ENCODE peak calls at places on chromosome 19, in nine cellular contexts. One of them, this sample, is unnamed.
A peak's percentile ranks its signal among the peaks of the same experiment; 100 is the strongest.

GRCh38 chr19:16244091-16244490 is 46.4 kb downstream of the AP1M1 start:
- DNase-seq in CD4-positive, alpha-beta T cell: no peak
- DNase-seq in AG10803: peak; percentile 79
- DNase-seq in A673: no peak
- DNase-seq in right lobe of liver: no peak
- DNase-seq in fibroblast of pulmonary artery: peak; percentile 50
- DNase-seq in SK-N-SH: no peak
- DNase-seq in heart right ventricle: no peak
- DNase-seq in neural crest cell: no peak
- DNase-seq in this sample: no peak

GRCh38 chr19:55097864-55098715 is 19.3 kb downstream of the PPP1R12C start:
- DNase-seq in CD4-positive, alpha-beta T cell: no peak
- DNase-seq in AG10803: no peak
- DNase-seq in A673: no peak
- DNase-seq in right lobe of liver: no peak
- DNase-seq in fibroblast of pulmonary artery: no peak
- DNase-seq in SK-N-SH: no peak
- DNase-seq in heart right ventricle: no peak
- DNase-seq in neural crest cell: no peak
- DNase-seq in this sample: no peak

GRCh38 chr19:53865918-53866696 is 1.6 kb upstream of the MYADM start:
- DNase-seq in CD4-positive, alpha-beta T cell: peak; percentile 71
- DNase-seq in AG10803: peak; percentile 85
- DNase-seq in A673: peak; percentile 57
- DNase-seq in right lobe of liver: peak; percentile 70
- DNase-seq in fibroblast of pulmonary artery: peak; percentile 63
- DNase-seq in SK-N-SH: peak; percentile 87
- DNase-seq in heart right ventricle: peak; percentile 88
- DNase-seq in neural crest cell: peak; percentile 46
- DNase-seq in this sample: no peak

GRCh38 chr19:21474671-21475181 is 30.7 kb upstream of the ZNF429 start:
- DNase-seq in CD4-positive, alpha-beta T cell: peak; percentile 57
- DNase-seq in AG10803: peak; percentile 5
- DNase-seq in A673: no peak
- DNase-seq in right lobe of liver: peak; percentile 74
- DNase-seq in fibroblast of pulmonary artery: peak; percentile 47
- DNase-seq in SK-N-SH: peak; percentile 90
- DNase-seq in heart right ventricle: peak; percentile 86
- DNase-seq in neural crest cell: peak; percentile 75
- DNase-seq in this sample: no peak

GRCh38 chr19:57293719-57294118 is 13.4 kb downstream of the ZNF460 start:
- DNase-seq in CD4-positive, alpha-beta T cell: no peak
- DNase-seq in AG10803: no peak
- DNase-seq in A673: no peak
- DNase-seq in right lobe of liver: no peak
- DNase-seq in fibroblast of pulmonary artery: no peak
- DNase-seq in SK-N-SH: no peak
- DNase-seq in heart right ventricle: no peak
- DNase-seq in neural crest cell: no peak
- DNase-seq in this sample: no peak

GRCh38 chr19:30932854-30933253 is 416.4 kb downstream of the TSHZ3 start:
- DNase-seq in CD4-positive, alpha-beta T cell: no peak
- DNase-seq in AG10803: no peak
- DNase-seq in A673: no peak
- DNase-seq in right lobe of liver: no peak
- DNase-seq in fibroblast of pulmonary artery: no peak
- DNase-seq in SK-N-SH: no peak
- DNase-seq in heart right ventricle: no peak
- DNase-seq in neural crest cell: no peak
- DNase-seq in this sample: no peak

GRCh38 chr19:54203151-54203611 is 2.5 kb downstream of the RPS9 start:
- DNase-seq in CD4-positive, alpha-beta T cell: no peak
- DNase-seq in AG10803: peak; percentile 28
- DNase-seq in A673: no peak
- DNase-seq in right lobe of liver: no peak
- DNase-seq in fibroblast of pulmonary artery: no peak
- DNase-seq in SK-N-SH: no peak
- DNase-seq in heart right ventricle: no peak
- DNase-seq in neural crest cell: no peak
- DNase-seq in this sample: no peak

GRCh38 chr19:16442386-16443276 is 29.1 kb downstream of the EPS15L1 start:
- DNase-seq in CD4-positive, alpha-beta T cell: no peak
- DNase-seq in AG10803: no peak
- DNase-seq in A673: no peak
- DNase-seq in right lobe of liver: no peak
- DNase-seq in fibroblast of pulmonary artery: no peak
- DNase-seq in SK-N-SH: no peak
- DNase-seq in heart right ventricle: peak; percentile 57
- DNase-seq in neural crest cell: no peak
- DNase-seq in this sample: no peak

GRCh38 chr19:41219924-41220567 is 1.0 kb downstream of the AXL start:
- DNase-seq in CD4-positive, alpha-beta T cell: no peak
- DNase-seq in AG10803: peak; percentile 76
- DNase-seq in A673: no peak
- DNase-seq in right lobe of liver: no peak
- DNase-seq in fibroblast of pulmonary artery: peak; percentile 64
- DNase-seq in SK-N-SH: no peak
- DNase-seq in heart right ventricle: peak; percentile 67
- DNase-seq in neural crest cell: no peak
- DNase-seq in this sample: no peak

GRCh38 chr19:3125900-3126524 is 9.8 kb upstream of the GNA15 start:
- DNase-seq in CD4-positive, alpha-beta T cell: peak; percentile 72
- DNase-seq in AG10803: peak; percentile 30
- DNase-seq in A673: peak; percentile 52
- DNase-seq in right lobe of liver: peak; percentile 80
- DNase-seq in fibroblast of pulmonary artery: peak; percentile 52
- DNase-seq in SK-N-SH: peak; percentile 87
- DNase-seq in heart right ventricle: peak; percentile 75
- DNase-seq in neural crest cell: peak; percentile 70
- DNase-seq in this sample: no peak

DNA sequence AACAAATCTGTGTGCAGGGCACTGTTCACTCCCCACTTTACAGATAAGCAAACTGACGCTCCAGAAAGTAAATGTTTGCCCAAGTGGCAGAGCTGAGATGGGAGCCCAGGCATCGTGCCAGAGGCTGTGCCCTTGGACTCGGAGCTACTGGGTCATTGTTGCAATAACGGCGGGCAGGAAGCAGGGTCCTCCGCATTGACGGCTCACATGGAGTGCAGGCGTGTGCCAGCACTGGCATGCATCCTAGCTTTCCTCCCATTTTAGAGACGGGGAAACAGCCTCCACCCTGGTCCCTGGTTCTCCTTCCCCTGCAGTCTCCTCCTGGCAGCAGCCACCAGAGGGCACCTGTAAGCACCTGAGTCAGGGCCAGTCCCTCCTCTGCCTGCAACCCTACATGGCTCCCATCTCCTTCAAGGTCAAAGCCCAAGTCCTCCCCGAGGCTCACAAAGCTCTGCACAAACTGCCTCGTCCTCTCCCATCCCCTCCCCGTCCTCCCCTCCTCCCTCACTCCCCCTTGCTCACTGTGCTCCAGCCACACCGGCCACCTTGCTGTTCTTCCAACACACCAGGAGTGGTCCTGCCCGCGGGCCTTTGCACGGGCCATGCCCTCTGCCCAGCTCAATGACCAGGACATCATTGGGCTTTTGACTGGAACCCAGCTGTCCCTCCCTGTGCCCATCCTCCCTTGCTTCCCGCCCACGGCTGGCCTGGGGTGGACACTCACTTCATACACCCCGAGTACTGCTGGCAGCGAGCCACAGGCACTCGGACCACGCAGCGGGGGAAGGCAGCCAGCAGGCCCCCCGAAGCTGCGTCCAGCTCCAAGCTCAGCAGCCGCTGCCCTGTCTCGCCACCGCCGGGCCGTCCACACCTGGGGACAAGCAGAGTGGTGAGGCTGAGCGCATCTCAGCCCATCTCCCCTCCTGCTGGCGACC is 7.7 kb upstream of the LRG1 start:
- DNase-seq in CD4-positive, alpha-beta T cell: no peak
- DNase-seq in AG10803: no peak
- DNase-seq in A673: no peak
- DNase-seq in right lobe of liver: peak; percentile 93
- DNase-seq in fibroblast of pulmonary artery: peak; percentile 29
- DNase-seq in SK-N-SH: peak; percentile 59
- DNase-seq in heart right ventricle: no peak
- DNase-seq in neural crest cell: no peak
- DNase-seq in this sample: no peak
- TF ChIP-seq CTCF in CD4-positive, alpha-beta T cell: no peak
- TF ChIP-seq CTCF in AG10803: peak; percentile 28
- TF ChIP-seq CTCF in A673: peak; percentile 44
- TF ChIP-seq CTCF in right lobe of liver: peak; percentile 51
- TF ChIP-seq CTCF in fibroblast of pulmonary artery: peak; percentile 43
- TF ChIP-seq CTCF in SK-N-SH: peak; percentile 50
- TF ChIP-seq CTCF in heart right ventricle: no peak
- TF ChIP-seq CTCF in neural crest cell: peak; percentile 32
- TF ChIP-seq CTCF in this sample: peak; percentile 14

GRCh38 chr19:8150178-8150865 is 930 bp upstream of the FBN3 start:
- DNase-seq in CD4-positive, alpha-beta T cell: no peak
- DNase-seq in AG10803: no peak
- DNase-seq in A673: no peak
- DNase-seq in right lobe of liver: no peak
- DNase-seq in fibroblast of pulmonary artery: no peak
- DNase-seq in SK-N-SH: peak; percentile 6
- DNase-seq in heart right ventricle: no peak
- DNase-seq in neural crest cell: no peak
- DNase-seq in this sample: peak; percentile 19

GRCh38 chr19:8158411-8159074 is 9.2 kb upstream of the FBN3 start:
- DNase-seq in CD4-positive, alpha-beta T cell: peak; percentile 20
- DNase-seq in AG10803: peak; percentile 62
- DNase-seq in A673: peak; percentile 78
- DNase-seq in right lobe of liver: no peak
- DNase-seq in fibroblast of pulmonary artery: peak; percentile 91
- DNase-seq in SK-N-SH: peak; percentile 78
- DNase-seq in heart right ventricle: no peak
- DNase-seq in neural crest cell: peak; percentile 45
- DNase-seq in this sample: no peak

GRCh38 chr19:8150998-8151397 is 1.6 kb upstream of the FBN3 start:
- DNase-seq in CD4-positive, alpha-beta T cell: no peak
- DNase-seq in AG10803: no peak
- DNase-seq in A673: no peak
- DNase-seq in right lobe of liver: no peak
- DNase-seq in fibroblast of pulmonary artery: no peak
- DNase-seq in SK-N-SH: no peak
- DNase-seq in heart right ventricle: no peak
- DNase-seq in neural crest cell: no peak
- DNase-seq in this sample: peak; percentile 1

GRCh38 chr19:8151499-8152035 is 2.2 kb upstream of the FBN3 start:
- DNase-seq in CD4-positive, alpha-beta T cell: no peak
- DNase-seq in AG10803: no peak
- DNase-seq in A673: no peak
- DNase-seq in right lobe of liver: no peak
- DNase-seq in fibroblast of pulmonary artery: no peak
- DNase-seq in SK-N-SH: peak; percentile 24
- DNase-seq in heart right ventricle: no peak
- DNase-seq in neural crest cell: no peak
- DNase-seq in this sample: peak; percentile 15

GRCh38 chr19:8155318-8155717 is 5.9 kb upstream of the FBN3 start:
- DNase-seq in CD4-positive, alpha-beta T cell: no peak
- DNase-seq in AG10803: no peak
- DNase-seq in A673: no peak
- DNase-seq in right lobe of liver: no peak
- DNase-seq in fibroblast of pulmonary artery: no peak
- DNase-seq in SK-N-SH: no peak
- DNase-seq in heart right ventricle: no peak
- DNase-seq in neural crest cell: no peak
- DNase-seq in this sample: no peak
- TF ChIP-seq CTCF in CD4-positive, alpha-beta T cell: no peak
- TF ChIP-seq CTCF in AG10803: no peak
- TF ChIP-seq CTCF in A673: no peak
- TF ChIP-seq CTCF in right lobe of liver: no peak
- TF ChIP-seq CTCF in fibroblast of pulmonary artery: no peak
- TF ChIP-seq CTCF in SK-N-SH: no peak
- TF ChIP-seq CTCF in heart right ventricle: no peak
- TF ChIP-seq CTCF in neural crest cell: no peak
- TF ChIP-seq CTCF in this sample: no peak

DNA sequence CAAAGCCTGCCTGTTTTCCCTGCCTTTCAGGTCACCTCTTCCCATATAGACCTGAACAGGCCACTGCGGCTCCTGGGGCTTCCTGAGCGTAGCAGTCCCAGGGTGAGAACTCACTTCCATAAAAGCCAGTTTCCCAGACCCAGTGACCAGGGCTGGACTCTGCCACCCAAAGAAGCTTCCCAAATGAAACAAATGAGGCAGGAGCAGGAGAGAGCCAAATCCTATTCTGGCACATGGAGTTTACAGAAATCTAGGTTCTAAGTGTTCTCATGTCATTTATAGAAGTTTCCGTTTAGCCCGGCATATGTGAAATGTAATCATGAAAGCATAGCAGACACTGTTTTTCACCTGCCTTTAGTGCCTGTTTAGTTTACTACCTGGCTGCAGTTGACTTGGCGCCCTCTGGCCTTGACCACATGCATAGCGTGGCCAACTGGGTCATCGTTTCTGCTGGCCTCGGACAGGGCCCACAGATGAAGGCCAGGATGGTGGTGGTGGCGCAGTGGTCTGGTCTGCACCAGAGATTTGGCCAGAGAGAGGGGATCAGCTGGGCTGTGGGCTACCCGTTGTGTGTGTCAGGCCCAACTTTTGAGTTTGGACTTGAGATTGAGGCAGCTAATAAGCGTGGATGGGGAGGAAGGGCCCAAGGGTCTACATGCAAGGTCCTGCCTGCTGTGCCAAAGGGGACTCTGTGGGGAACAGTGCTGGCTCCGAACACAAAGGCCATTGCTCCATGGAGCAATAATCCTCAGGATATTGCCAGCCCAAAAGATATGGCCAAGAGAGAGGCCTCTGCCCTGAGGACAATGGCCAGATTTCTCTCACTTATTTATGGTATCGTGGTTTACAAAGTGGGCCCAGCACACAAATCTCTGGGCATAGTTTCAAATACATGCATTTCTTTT is 43.3 kb downstream of the NFIX start:
- DNase-seq in CD4-positive, alpha-beta T cell: no peak
- DNase-seq in AG10803: no peak
- DNase-seq in A673: no peak
- DNase-seq in right lobe of liver: no peak
- DNase-seq in fibroblast of pulmonary artery: no peak
- DNase-seq in SK-N-SH: no peak
- DNase-seq in heart right ventricle: no peak
- DNase-seq in neural crest cell: no peak
- DNase-seq in this sample: no peak
- TF ChIP-seq CTCF in CD4-positive, alpha-beta T cell: no peak
- TF ChIP-seq CTCF in AG10803: no peak
- TF ChIP-seq CTCF in A673: no peak
- TF ChIP-seq CTCF in right lobe of liver: peak; percentile 4
- TF ChIP-seq CTCF in fibroblast of pulmonary artery: no peak
- TF ChIP-seq CTCF in SK-N-SH: peak; percentile 11
- TF ChIP-seq CTCF in heart right ventricle: no peak
- TF ChIP-seq CTCF in neural crest cell: no peak
- TF ChIP-seq CTCF in this sample: no peak

DNA sequence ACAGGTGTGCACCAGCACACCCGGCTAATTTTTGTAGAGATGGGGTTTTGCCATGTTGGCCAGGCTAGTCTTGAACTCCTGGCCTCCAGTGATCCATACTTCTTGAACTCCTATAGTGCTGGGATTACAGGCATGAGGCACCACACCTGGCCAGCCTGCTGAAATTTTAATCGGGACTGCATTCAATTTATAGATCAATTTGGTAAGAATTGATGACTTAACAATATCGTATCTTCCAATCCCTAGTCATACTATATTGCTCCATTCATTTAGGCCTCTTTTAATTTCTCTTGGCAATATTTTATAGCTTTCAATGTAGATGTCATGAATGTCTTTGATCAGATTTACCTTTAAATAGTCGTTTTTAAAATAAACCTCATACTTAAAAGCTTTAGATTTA is 5.6 kb upstream of the ZNF45 start:
- DNase-seq in CD4-positive, alpha-beta T cell: no peak
- DNase-seq in AG10803: no peak
- DNase-seq in A673: no peak
- DNase-seq in right lobe of liver: no peak
- DNase-seq in fibroblast of pulmonary artery: no peak
- DNase-seq in SK-N-SH: no peak
- DNase-seq in heart right ventricle: no peak
- DNase-seq in neural crest cell: no peak
- DNase-seq in this sample: no peak
- TF ChIP-seq CTCF in CD4-positive, alpha-beta T cell: no peak
- TF ChIP-seq CTCF in AG10803: no peak
- TF ChIP-seq CTCF in A673: no peak
- TF ChIP-seq CTCF in right lobe of liver: no peak
- TF ChIP-seq CTCF in fibroblast of pulmonary artery: no peak
- TF ChIP-seq CTCF in SK-N-SH: no peak
- TF ChIP-seq CTCF in heart right ventricle: no peak
- TF ChIP-seq CTCF in neural crest cell: no peak
- TF ChIP-seq CTCF in this sample: no peak